ENCODE peak calls at places on chromosomes 6 and 20, in four cellular contexts. H, Z, Q and R are unnamed samples.

GRCh38 chr6:33694401-33694931 is 17.0 kb downstream of the UQCC2 start:
- DNase-seq in H (peak; percentile 39), Q (no peak), Z (no peak), R (peak; percentile 44)

GRCh38 chr6:149727793-149728498 is 10.0 kb upstream of the LATS1 start:
- DNase-seq in Q (no peak), Z (no peak), H (no peak), R (no peak)

GRCh38 chr6:53484409-53485280 is 60.3 kb downstream of the GCLC start:
- DNase-seq in Q (peak; percentile 62), H (no peak), Z (no peak), R (peak; percentile 59)

GRCh38 chr20:46690219-46691111 is 1.2 kb upstream of the TP53RK start:
- DNase-seq in Z (no peak), H (no peak), Q (no peak), R (no peak)

GRCh38 chr6:17867880-17868279 is 119.6 kb downstream of the KIF13A start:
- DNase-seq in H (no peak), Z (no peak), Q (no peak), R (no peak)

GRCh38 chr20:2544211-2544610 is 7.8 kb downstream of the TMC2 start:
- DNase-seq in Q (no peak), H (no peak), Z (no peak), R (no peak)

GRCh38 chr6:34553750-34554149 is 2.4 kb downstream of the SPDEF start:
- DNase-seq in H (no peak), Z (no peak), Q (no peak), R (no peak)

GRCh38 chr6:147949981-147950622 is 392.5 kb upstream of the SASH1 start:
- DNase-seq in Z (no peak), H (peak; percentile 33), Q (no peak), R (no peak)

GRCh38 chr6:137873273-137873762 is 6.3 kb downstream of the TNFAIP3 start:
- DNase-seq in H (peak; percentile 62), Q (no peak), Z (peak; percentile 60), R (peak; percentile 79)

GRCh38 chr6:159594106-159594749 is 98.8 kb downstream of the SOD2 start:
- DNase-seq in Z (no peak), Q (no peak), H (no peak), R (no peak)

GRCh38 chr6:104957301-104958177 is 632 bp downstream of the LIN28B start:
- DNase-seq in Z (no peak), H (no peak), Q (peak; percentile 82), R (no peak)

GRCh38 chr20:16661738-16662137 is 68.1 kb upstream of the SNRPB2 start:
- DNase-seq in Q (no peak), H (no peak), Z (no peak), R (no peak)

GRCh38 chr6:87274660-87275273 is 47.6 kb upstream of the SMIM8 start:
- DNase-seq in Q (no peak), H (no peak), Z (peak; percentile 51), R (no peak)

GRCh38 chr20:49989234-49990065 is 6.7 kb downstream of the SNAI1 start:
- DNase-seq in Z (peak; percentile 59), Q (peak; percentile 92), H (peak; percentile 74), R (no peak)

GRCh38 chr6:28802417-28803336 is 121.1 kb downstream of the TRIM27 start:
- DNase-seq in Q (peak; percentile 92), Z (no peak), H (no peak), R (no peak)

GRCh38 chr20:41134362-41135186 is 2.8 kb upstream of the PLCG1 start:
- DNase-seq in Z (no peak), H (no peak), Q (no peak), R (no peak)

GRCh38 chr6:34169897-34170296 is 24.0 kb upstream of the GRM4 start:
- DNase-seq in H (no peak), Z (no peak), Q (no peak), R (no peak)

GRCh38 chr6:136783495-136784270 is 8.6 kb downstream of the MAP3K5 start:
- DNase-seq in Q (no peak), H (no peak), Z (no peak), R (no peak)

GRCh38 chr20:13756551-13756950 is 28.2 kb downstream of the ESF1 start:
- DNase-seq in Z (no peak), Q (no peak), H (no peak), R (no peak)

GRCh38 chr6:118581489-118581959 is 33.4 kb downstream of the PLN start:
- DNase-seq in H (no peak), Q (peak; percentile 45), Z (no peak), R (no peak)

GRCh38 chr6:3294921-3295871 is 36.4 kb downstream of the PSMG4 start:
- DNase-seq in Z (no peak), Q (peak; percentile 60), H (no peak), R (no peak)

DNA sequence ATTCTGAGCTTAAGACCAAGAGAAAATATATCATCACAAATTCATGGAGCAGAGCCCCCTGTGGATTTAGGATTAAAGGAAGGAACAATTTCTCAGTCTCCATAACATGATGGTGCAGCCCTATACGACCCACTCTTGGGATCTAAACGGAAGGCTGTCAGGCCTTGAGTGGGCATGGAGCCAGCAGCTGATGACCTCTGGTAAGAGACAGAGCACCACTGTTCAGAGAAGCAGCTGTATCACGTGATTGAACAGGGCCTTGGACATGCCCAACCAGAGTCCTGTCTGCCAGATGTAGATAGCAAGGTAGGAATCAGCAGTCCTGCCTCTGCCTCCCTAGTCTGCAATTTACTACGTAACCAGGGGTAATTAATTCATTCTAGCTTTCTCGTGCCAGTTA is 259.4 kb upstream of the POU3F2 start:
- DNase-seq in Z (no peak), H (no peak), Q (no peak), R (no peak)
- H3K4me3 ChIP-seq in Z (no peak overlapping the region), H (no peak overlapping the region), Q (no peak overlapping the region), R (no peak overlapping the region)

GRCh38 chr20:38894091-38894847 is 31.9 kb upstream of the FAM83D start:
- DNase-seq in Q (no peak), H (no peak), Z (no peak), R (no peak)
- H3K4me3 ChIP-seq in Q (no peak overlapping the region), H (no peak overlapping the region), Z (no peak overlapping the region), R (no peak overlapping the region)

GRCh38 chr20:23160536-23161243 is 74.6 kb upstream of the CD93 start:
- DNase-seq in H (no peak), Z (no peak), Q (no peak), R (no peak)

GRCh38 chr20:23159923-23160445 is 73.9 kb upstream of the CD93 start:
- DNase-seq in Z (no peak), Q (no peak), H (no peak), R (no peak)

GRCh38 chr20:23161244-23161875 is 75.2 kb upstream of the CD93 start:
- DNase-seq in Q (no peak), Z (no peak), H (no peak), R (no peak)

GRCh38 chr20:23157741-23158140 is 71.6 kb upstream of the CD93 start:
- DNase-seq in Q (no peak), Z (no peak), H (no peak), R (no peak)

GRCh38 chr20:23159256-23159922 is 73.3 kb upstream of the CD93 start:
- DNase-seq in H (no peak), Q (no peak), Z (no peak), R (no peak)
- H3K4me3 ChIP-seq in H (no peak overlapping the region), Q (no peak overlapping the region), Z (no peak overlapping the region), R (no peak overlapping the region)

DNA sequence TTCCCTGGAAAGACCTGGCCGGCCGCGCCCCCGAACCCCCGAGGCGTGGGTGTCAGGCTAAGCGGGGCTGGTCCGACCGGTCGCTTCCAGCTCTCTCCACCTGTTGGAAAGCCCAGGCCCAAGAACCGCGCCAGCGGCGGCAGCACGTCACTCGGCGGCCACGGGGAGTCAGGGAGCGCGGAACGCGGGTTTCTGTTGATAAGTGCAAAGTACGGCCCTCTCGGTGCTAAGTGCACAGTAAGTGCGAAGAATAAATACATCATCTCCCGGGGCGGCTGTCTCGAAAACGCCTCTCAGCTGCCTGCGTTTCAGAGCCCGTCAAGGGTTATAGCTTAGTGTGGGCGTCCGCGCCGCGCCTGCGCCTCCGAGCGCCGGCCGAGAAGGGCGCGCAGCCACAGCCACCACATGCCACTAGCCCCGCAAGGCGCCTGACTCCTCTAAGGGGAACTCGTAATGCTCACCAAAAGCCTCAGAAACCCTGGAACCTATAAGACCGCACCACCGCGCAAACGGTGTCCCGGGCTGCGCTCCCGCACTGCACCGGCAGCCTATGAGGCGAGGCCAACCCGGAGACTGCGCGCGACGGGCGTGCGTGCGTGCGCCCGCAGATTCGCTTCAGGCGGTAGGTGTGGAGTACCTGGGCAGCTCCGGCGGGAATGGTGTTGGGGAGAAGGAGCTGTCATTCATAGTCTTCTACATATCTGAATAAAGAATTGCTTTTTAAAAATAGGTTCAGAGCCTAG is 9.2 kb upstream of the TBX18 start:
- DNase-seq in Q (peak; percentile 69), Z (no peak), H (no peak), R (no peak)
- H3K4me3 ChIP-seq in Q (no peak overlapping the region), Z (no peak overlapping the region), H (peak overlapping the region; percentile 21), R (no peak overlapping the region)